ENCODE peak calls at places on chromosomes 6 and 20, in four cellular contexts. Y is HepG2, L is K562, T is H1. O is an unnamed sample.

GRCh38 chr6:125236536-125237327 is 65.0 kb downstream of the HDDC2 start:
- DNase-seq in Y (no peak), T (no peak), L (no peak), O (peak)

GRCh38 chr20:44279228-44279627 is 31.8 kb downstream of the FITM2 start:
- DNase-seq in T (no peak), L (no peak), Y (no peak), O (peak)

GRCh38 chr20:12798286-12798685 is 210.5 kb upstream of the SPTLC3 start:
- DNase-seq in Y (no peak), T (peak), L (no peak), O (no peak)

GRCh38 chr6:3500262-3501001 is 43.6 kb upstream of the SLC22A23 start:
- DNase-seq in T (no peak), L (no peak), Y (peak), O (no peak)

GRCh38 chr20:53763707-53764415 is 170.2 kb upstream of the ZNF217 start:
- DNase-seq in Y (peak), T (peak), L (peak), O (peak)

GRCh38 chr20:10495173-10495572 is 60.1 kb downstream of the SLX4IP start:
- DNase-seq in Y (no peak), T (no peak), L (no peak), O (no peak)

GRCh38 chr6:87436435-87436834 is 28.7 kb downstream of the CFAP206 start:
- DNase-seq in Y (peak), T (peak), L (peak), O (peak)

GRCh38 chr6:41439524-41440418 is 104.4 kb downstream of the NCR2 start:
- DNase-seq in L (no peak), Y (no peak), T (no peak), O (no peak)

DNA sequence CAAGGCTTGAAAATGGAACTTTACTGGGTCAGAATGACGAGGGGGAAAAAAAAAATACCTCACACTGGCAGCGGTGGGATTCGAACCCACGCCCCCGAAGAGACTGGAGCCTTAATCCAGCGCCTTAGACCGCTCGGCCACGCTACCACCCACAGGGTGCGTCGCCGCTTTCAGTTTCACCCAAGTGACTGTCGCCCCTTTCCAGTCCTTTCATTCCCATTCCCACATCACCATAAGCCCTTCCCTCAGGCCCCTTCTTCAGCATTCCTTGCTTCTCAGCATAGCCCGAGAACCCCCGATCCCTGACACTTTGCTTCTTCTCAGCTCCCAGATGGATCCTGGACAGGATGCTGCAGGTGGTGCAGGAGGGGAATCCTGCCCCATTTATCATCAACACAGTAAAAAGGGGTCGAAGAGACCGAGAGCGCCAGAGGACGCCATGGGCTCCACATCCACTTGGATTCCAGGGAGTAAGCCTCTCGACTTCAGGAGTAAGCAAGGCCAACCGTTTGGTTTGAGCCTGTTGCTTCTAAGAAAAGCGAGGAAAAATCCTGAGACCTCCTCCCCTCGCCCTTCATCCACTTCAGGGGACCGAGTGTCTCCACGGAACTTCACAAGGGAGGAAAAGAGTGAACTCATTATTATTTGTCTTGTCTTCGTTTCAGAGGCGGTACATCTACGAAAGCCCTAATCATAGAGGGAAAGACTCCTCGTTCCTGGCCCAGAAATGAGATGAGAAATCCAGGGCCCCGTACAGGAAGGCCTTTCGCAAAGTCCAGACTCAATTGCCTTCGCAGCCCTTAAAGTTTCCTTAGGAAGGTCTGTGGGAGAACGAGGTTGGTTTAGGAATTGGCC is 20.0 kb upstream of the TRIM27 start:
- DNase-seq in T (peak), L (peak), Y (peak), O (peak)
- TF ChIP-seq PHF8 in T (no peak), L (peak), Y (peak), O (no peak)

GRCh38 chr20:18284805-18285533 is 3.4 kb upstream of the ZNF133 start:
- DNase-seq in L (no peak), T (no peak), Y (no peak), O (no peak)

GRCh38 chr20:18287546-18287914 is 797 bp upstream of the ZNF133 start:
- DNase-seq in L (no peak), Y (no peak), T (no peak), O (no peak)

GRCh38 chr20:18288748-18289705 is 700 bp downstream of the ZNF133 start:
- DNase-seq in L (peak), T (peak), Y (peak), O (peak)

DNA sequence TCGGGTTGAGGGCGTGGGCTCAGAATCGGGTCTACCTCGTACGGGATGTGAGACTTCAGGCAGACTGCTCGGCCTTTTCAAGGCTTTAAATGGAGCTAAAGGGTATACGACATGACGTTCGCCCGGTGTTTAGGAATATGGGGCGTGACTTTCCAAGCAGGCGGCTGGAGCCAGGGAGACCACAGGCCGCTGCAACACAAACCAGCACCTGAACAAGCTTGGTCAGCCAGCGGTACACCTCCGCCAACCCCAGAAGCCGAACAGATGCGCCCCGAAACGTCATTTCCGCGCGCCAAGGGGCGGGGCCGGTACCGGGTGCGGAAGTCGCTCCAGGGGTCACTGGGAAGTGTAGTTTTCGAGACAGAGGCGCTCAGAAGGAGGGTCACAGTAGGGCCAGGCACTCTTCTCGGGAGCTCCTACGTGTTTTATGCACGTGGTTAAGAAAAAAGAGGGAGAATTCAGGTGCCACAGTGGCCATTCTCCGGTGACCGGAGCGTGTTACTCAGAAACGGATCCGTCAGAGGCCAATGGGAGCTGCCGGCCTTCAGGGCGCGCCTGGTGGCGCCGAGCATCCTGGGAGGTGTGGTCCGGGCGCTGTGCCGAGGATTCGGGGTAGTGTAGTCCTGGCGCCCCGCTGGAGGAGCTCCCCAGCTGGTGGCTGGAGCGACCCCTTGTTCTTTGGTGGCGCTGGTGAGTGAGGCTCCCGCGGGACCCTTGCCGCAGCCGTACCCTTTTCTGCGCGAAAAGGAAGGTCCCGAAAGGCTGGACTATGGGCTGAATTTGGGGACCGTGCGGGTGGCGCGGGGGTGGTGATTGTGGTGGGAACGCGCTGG is at the start of gene ZNF133:
- DNase-seq in T (peak), Y (peak), L (peak), O (peak)
- TF ChIP-seq CTCF in T (no peak), Y (peak), L (peak), O (no peak)

DNA sequence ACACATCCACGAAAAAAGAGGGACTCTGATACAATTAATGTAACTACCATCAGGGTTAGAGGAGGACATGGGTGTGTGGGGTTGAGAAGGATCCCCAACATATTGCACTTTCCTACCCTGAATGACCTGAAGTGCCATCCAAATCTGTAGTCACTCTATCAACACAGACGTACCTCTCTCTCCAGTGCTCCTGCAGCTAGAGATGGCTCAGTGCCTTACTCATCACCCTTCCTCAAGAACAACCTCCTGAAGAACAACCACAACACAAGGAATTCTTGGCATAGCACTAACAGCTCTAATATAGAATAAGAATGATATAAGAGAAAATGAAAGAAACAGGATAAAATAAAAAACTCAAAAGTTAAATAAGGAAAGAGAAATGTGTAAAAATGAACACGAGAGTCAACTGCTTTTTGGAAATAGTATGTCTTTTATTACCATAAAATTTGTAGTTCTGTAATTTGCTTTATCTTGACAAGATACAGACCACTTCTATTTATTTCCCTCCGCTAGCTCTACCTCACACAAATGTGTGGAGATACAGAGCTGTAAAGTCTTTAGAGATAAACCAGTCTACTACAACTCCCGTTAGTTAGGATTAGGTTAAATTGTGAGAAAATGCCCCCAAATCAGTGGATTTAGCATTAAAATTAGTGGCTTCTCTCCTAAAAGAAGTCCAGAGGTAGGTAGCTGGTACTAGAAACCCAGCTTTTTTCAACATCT is 63.9 kb downstream of the REV3L start:
- DNase-seq in L (no peak), Y (no peak), T (no peak), O (no peak)
- TF ChIP-seq KDM1A in L (no peak), Y (no peak), T (no peak), O (no peak)

DNA sequence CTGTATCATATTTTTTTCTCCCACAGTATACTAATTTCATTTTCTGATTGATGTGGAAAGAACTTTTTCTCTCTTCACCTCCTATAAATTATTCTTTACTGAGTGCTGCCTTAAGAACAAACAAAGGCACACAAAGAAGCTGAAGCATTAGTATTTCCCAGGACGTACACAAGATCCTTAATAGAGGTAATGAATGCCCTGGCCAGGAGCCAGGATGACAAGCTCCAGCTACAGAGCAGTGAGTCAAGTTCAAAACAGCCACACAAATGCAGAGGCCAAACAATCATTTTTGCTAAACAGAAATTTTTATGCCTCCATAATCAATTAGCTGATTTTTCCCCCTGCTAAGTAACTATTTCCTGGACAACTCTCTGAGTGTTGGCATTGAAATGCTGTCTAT is 639.6 kb downstream of the EPHA7 start:
- DNase-seq in T (no peak), Y (no peak), L (no peak), O (no peak)
- TF ChIP-seq PHF8 in T (no peak), Y (no peak), L (no peak), O (no peak)

DNA sequence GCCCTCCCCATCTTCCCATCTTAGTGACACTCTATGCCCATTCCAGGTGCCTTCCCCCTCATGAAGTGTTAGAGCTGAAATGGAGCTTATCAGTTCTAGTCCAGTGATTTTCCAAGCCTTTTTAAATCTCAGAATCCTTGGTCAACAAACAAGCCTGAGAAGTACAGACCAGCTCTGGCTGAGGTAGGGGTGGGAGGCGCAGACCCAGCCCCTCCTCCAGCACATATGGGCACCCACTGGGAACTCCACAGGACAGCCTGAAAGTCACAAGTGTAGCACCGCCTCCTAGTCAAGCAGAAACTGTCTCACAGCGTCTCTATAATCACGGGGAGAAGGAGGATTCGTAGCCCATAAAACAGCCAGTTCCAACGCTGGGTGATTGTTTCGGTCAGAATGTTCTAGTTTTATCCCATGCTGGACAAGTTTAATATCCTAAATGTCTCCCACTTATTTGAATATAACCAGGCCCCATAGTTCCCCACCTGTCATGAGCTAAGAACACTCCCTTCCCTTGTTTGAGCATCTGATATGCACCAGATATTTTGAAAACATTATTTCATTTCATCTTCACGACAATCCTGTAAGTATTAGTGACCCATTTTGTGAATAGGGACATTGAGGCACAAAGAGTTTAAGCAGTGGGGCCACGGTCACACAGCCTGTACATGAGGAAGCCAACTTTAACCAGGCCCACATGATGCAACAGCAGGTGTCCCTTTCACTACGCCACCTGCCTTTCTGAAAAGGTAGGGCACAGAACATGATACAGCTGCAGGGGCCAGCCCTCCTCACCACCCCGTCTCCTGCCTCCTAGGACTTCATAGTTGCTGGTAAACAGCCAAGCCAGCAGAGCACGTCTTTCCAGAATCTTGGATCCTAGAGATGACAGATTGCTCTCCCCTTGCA is 40.1 kb downstream of the TRAF3IP2 start:
- DNase-seq in Y (peak), L (peak), T (no peak), O (no peak)
- TF ChIP-seq CTCF in Y (peak), L (peak), T (peak), O (no peak)

DNA sequence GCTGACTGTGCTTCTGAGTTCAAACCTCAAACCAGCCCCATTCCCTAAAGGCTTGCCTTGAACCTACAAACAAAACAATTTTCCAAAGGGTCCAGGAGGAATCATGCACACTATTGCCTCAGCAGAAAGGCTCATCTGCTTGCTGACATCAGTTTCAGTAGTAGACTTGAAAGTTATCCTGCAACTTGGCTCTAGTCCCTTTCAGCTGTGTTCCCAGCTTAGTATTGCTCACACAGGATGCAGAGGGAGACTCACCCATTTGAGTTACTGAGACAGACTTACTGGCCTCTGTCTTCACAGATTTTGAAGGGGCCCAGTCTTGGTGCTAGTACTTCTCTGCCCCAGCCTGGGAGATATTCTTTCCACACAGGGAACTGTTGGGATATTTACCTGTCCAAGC is 38.5 kb upstream of the TFB1M start:
- DNase-seq in T (no peak), Y (no peak), L (no peak), O (no peak)
- TF ChIP-seq KDM1A in T (no peak), Y (no peak), L (no peak), O (no peak)